ENCODE peak calls at places on chromosomes 2 and 18, in eight cellular contexts. One of them, this sample, is unnamed. For H3K9me3, the result is how much of the 10 kb centered on the place peaks cover.

GRCh38 chr2:147464737-147465437 is 379.9 kb upstream of the ACVR2A start:
- DNase-seq in esophagus squamous epithelium: no peak
- DNase-seq in tibial nerve: no peak
- DNase-seq in breast epithelium: no peak
- DNase-seq in heart left ventricle: no peak
- DNase-seq in IMR-90: no peak
- DNase-seq in suprapubic skin: no peak
- DNase-seq in body of pancreas: no peak
- DNase-seq in this sample: no peak

GRCh38 chr2:217166241-217166640 is 306.4 kb upstream of the TNP1 start:
- DNase-seq in tibial nerve: peak
- DNase-seq in suprapubic skin: no peak
- DNase-seq in breast epithelium: no peak
- DNase-seq in IMR-90: peak
- DNase-seq in heart left ventricle: no peak
- DNase-seq in esophagus squamous epithelium: no peak
- DNase-seq in body of pancreas: peak
- DNase-seq in this sample: no peak

GRCh38 chr2:209933499-209934458 is 68.7 kb upstream of the RPE start:
- DNase-seq in suprapubic skin: no peak
- DNase-seq in body of pancreas: peak
- DNase-seq in breast epithelium: no peak
- DNase-seq in IMR-90: peak
- DNase-seq in heart left ventricle: no peak
- DNase-seq in tibial nerve: peak
- DNase-seq in esophagus squamous epithelium: no peak
- DNase-seq in this sample: no peak

GRCh38 chr2:77484026-77484425 is 38.1 kb downstream of the LRRTM4 start:
- DNase-seq in body of pancreas: no peak
- DNase-seq in suprapubic skin: no peak
- DNase-seq in esophagus squamous epithelium: no peak
- DNase-seq in tibial nerve: no peak
- DNase-seq in IMR-90: no peak
- DNase-seq in breast epithelium: no peak
- DNase-seq in heart left ventricle: no peak
- DNase-seq in this sample: no peak

GRCh38 chr18:62485684-62486083 is 37.1 kb upstream of the ZCCHC2 start:
- DNase-seq in suprapubic skin: no peak
- DNase-seq in tibial nerve: no peak
- DNase-seq in breast epithelium: peak
- DNase-seq in IMR-90: peak
- DNase-seq in body of pancreas: no peak
- DNase-seq in heart left ventricle: no peak
- DNase-seq in esophagus squamous epithelium: no peak
- DNase-seq in this sample: no peak

GRCh38 chr2:201887851-201888451 is 81.6 kb downstream of the CDK15 start:
- DNase-seq in heart left ventricle: no peak
- DNase-seq in IMR-90: peak
- DNase-seq in body of pancreas: no peak
- DNase-seq in breast epithelium: no peak
- DNase-seq in esophagus squamous epithelium: no peak
- DNase-seq in suprapubic skin: peak
- DNase-seq in tibial nerve: no peak
- DNase-seq in this sample: no peak

GRCh38 chr2:199999166-199999565 is 43.8 kb downstream of the MAIP1 start:
- DNase-seq in heart left ventricle: no peak
- DNase-seq in esophagus squamous epithelium: no peak
- DNase-seq in tibial nerve: no peak
- DNase-seq in breast epithelium: no peak
- DNase-seq in suprapubic skin: no peak
- DNase-seq in body of pancreas: no peak
- DNase-seq in IMR-90: peak
- DNase-seq in this sample: no peak

GRCh38 chr2:138699421-138699820 is 80.8 kb downstream of the NXPH2 start:
- DNase-seq in breast epithelium: no peak
- DNase-seq in tibial nerve: no peak
- DNase-seq in esophagus squamous epithelium: no peak
- DNase-seq in suprapubic skin: no peak
- DNase-seq in heart left ventricle: no peak
- DNase-seq in IMR-90: no peak
- DNase-seq in body of pancreas: no peak
- DNase-seq in this sample: no peak

GRCh38 chr2:197852127-197852526 is 47.7 kb downstream of the PLCL1 start:
- DNase-seq in esophagus squamous epithelium: no peak
- DNase-seq in breast epithelium: no peak
- DNase-seq in heart left ventricle: no peak
- DNase-seq in body of pancreas: no peak
- DNase-seq in suprapubic skin: no peak
- DNase-seq in IMR-90: no peak
- DNase-seq in tibial nerve: no peak
- DNase-seq in this sample: no peak

GRCh38 chr2:109083771-109084170 is 45.2 kb upstream of the SH3RF3 start:
- DNase-seq in body of pancreas: no peak
- DNase-seq in tibial nerve: no peak
- DNase-seq in esophagus squamous epithelium: no peak
- DNase-seq in breast epithelium: no peak
- DNase-seq in IMR-90: no peak
- DNase-seq in heart left ventricle: no peak
- DNase-seq in suprapubic skin: peak
- DNase-seq in this sample: no peak

GRCh38 chr2:54845094-54845493 is 121.6 kb downstream of the EML6 start:
- DNase-seq in body of pancreas: no peak
- DNase-seq in tibial nerve: no peak
- DNase-seq in esophagus squamous epithelium: no peak
- DNase-seq in suprapubic skin: no peak
- DNase-seq in breast epithelium: no peak
- DNase-seq in IMR-90: no peak
- DNase-seq in heart left ventricle: no peak
- DNase-seq in this sample: no peak

GRCh38 chr2:164456599-164456998 is 164.7 kb downstream of the GRB14 start:
- DNase-seq in tibial nerve: no peak
- DNase-seq in heart left ventricle: no peak
- DNase-seq in suprapubic skin: no peak
- DNase-seq in IMR-90: no peak
- DNase-seq in esophagus squamous epithelium: no peak
- DNase-seq in breast epithelium: no peak
- DNase-seq in body of pancreas: peak
- DNase-seq in this sample: no peak

DNA sequence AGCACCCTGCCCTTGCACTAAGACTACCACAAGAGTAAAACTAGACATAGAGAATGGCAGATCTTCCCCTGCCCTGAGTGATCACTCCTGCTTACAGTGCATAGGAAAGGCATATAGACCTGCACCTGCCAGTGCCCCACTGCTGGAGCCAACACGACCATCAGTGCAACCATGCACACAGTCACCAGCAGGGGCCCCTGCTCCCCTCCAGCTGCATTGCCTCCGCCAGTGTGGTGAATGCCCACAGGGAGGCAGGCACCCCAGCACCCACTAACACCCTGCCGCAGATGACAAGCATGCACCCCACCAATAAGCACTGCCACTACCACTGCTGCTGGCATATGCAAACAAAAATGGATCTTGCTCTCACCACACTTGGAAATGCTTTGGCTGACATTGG is 478.8 kb downstream of the ADCYAP1 start:
- DNase-seq in body of pancreas: no peak
- DNase-seq in suprapubic skin: no peak
- DNase-seq in tibial nerve: no peak
- DNase-seq in esophagus squamous epithelium: no peak
- DNase-seq in IMR-90: no peak
- DNase-seq in breast epithelium: no peak
- DNase-seq in heart left ventricle: no peak
- DNase-seq in this sample: no peak
- H3K9me3 ChIP-seq in body of pancreas: under half
- H3K9me3 ChIP-seq in suprapubic skin: under half
- H3K9me3 ChIP-seq in tibial nerve: under half
- H3K9me3 ChIP-seq in esophagus squamous epithelium: under half
- H3K9me3 ChIP-seq in IMR-90: under half
- H3K9me3 ChIP-seq in breast epithelium: under half
- H3K9me3 ChIP-seq in heart left ventricle: under half
- H3K9me3 ChIP-seq in this sample: under half

GRCh38 chr18:74495581-74496507 is at the start of gene CNDP2:
- DNase-seq in esophagus squamous epithelium: peak
- DNase-seq in body of pancreas: peak
- DNase-seq in IMR-90: peak
- DNase-seq in tibial nerve: peak
- DNase-seq in breast epithelium: peak
- DNase-seq in heart left ventricle: peak
- DNase-seq in suprapubic skin: peak
- DNase-seq in this sample: peak
- TF ChIP-seq POLR2A in esophagus squamous epithelium: peak
- TF ChIP-seq POLR2A in body of pancreas: peak
- TF ChIP-seq POLR2A in IMR-90: peak
- TF ChIP-seq POLR2A in tibial nerve: peak
- TF ChIP-seq POLR2A in breast epithelium: peak
- TF ChIP-seq POLR2A in heart left ventricle: peak
- TF ChIP-seq POLR2A in suprapubic skin: peak
- TF ChIP-seq POLR2A in this sample: peak

GRCh38 chr2:538646-539045 is 138.6 kb downstream of the TMEM18 start:
- DNase-seq in suprapubic skin: no peak
- DNase-seq in IMR-90: no peak
- DNase-seq in esophagus squamous epithelium: no peak
- DNase-seq in body of pancreas: no peak
- DNase-seq in heart left ventricle: no peak
- DNase-seq in breast epithelium: no peak
- DNase-seq in tibial nerve: no peak
- DNase-seq in this sample: no peak
- H3K9me3 ChIP-seq in suprapubic skin: under half
- H3K9me3 ChIP-seq in IMR-90: under half
- H3K9me3 ChIP-seq in esophagus squamous epithelium: under half
- H3K9me3 ChIP-seq in body of pancreas: under half
- H3K9me3 ChIP-seq in heart left ventricle: under half
- H3K9me3 ChIP-seq in breast epithelium: under half
- H3K9me3 ChIP-seq in tibial nerve: under half
- H3K9me3 ChIP-seq in this sample: under half

GRCh38 chr2:235493775-235494715 is at the start of gene AGAP1:
- DNase-seq in IMR-90: peak
- DNase-seq in breast epithelium: peak
- DNase-seq in esophagus squamous epithelium: no peak
- DNase-seq in suprapubic skin: peak
- DNase-seq in heart left ventricle: peak
- DNase-seq in tibial nerve: peak
- DNase-seq in body of pancreas: peak
- DNase-seq in this sample: peak
- TF ChIP-seq POLR2A in IMR-90: no peak
- TF ChIP-seq POLR2A in breast epithelium: no peak
- TF ChIP-seq POLR2A in esophagus squamous epithelium: peak
- TF ChIP-seq POLR2A in suprapubic skin: no peak
- TF ChIP-seq POLR2A in heart left ventricle: peak
- TF ChIP-seq POLR2A in tibial nerve: no peak
- TF ChIP-seq POLR2A in body of pancreas: peak
- TF ChIP-seq POLR2A in this sample: no peak